ENCODE peak calls at places on chromosomes 16 and 17, in ten cellular contexts. P, Q, U, D, A, E, R, F, Y and M are unnamed samples.

GRCh38 chr17:32807577-32807976 is 69.3 kb downstream of the MYO1D start:
- DNase-seq in U (no peak), Q (no peak), R (no peak), A (no peak), E (no peak), P (peak), F (no peak), Y (no peak), D (no peak), M (no peak)

GRCh38 chr17:63082273-63082861 is 116.3 kb downstream of the TANC2 start:
- DNase-seq in P (peak), Q (no peak), A (no peak), R (peak), U (no peak), D (peak), Y (no peak), E (no peak), F (peak), M (no peak)

GRCh38 chr16:70740919-70741778 is 55.3 kb upstream of the MTSS2 start:
- DNase-seq in Q (no peak), U (no peak), A (no peak), D (peak), R (peak), F (peak), P (peak), E (peak), Y (no peak), M (no peak)

GRCh38 chr17:83126275-83126930 is 47.0 kb downstream of the METRNL start:
- DNase-seq in A (no peak), F (no peak), D (no peak), U (no peak), R (no peak), Q (no peak), Y (no peak), E (no peak), P (no peak), M (no peak)

GRCh38 chr17:40608061-40608581 is 39.5 kb downstream of the SMARCE1 start:
- DNase-seq in A (no peak), P (no peak), Q (no peak), E (no peak), U (no peak), D (no peak), Y (no peak), R (no peak), F (no peak), M (no peak)

GRCh38 chr17:35760587-35760986 is at the start of gene C17orf50:
- DNase-seq in Y (no peak), R (no peak), P (no peak), F (no peak), D (no peak), Q (no peak), A (no peak), E (no peak), U (no peak), M (no peak)

GRCh38 chr16:75789237-75789636 is 62.9 kb upstream of the CPHXL start:
- DNase-seq in Y (no peak), D (peak), U (no peak), A (peak), F (peak), P (peak), Q (peak), R (peak), E (peak), M (no peak)

GRCh38 chr17:34201225-34201624 is 53.9 kb upstream of the CCL2 start:
- DNase-seq in F (no peak), A (no peak), R (no peak), Q (no peak), U (no peak), D (no peak), E (no peak), Y (no peak), P (no peak), M (no peak)

GRCh38 chr16:78659668-78660217 is 560.3 kb downstream of the WWOX start:
- DNase-seq in D (no peak), U (no peak), P (no peak), Y (no peak), R (no peak), E (no peak), Q (no peak), F (no peak), A (no peak), M (no peak)

GRCh38 chr17:58121925-58122324 is 26.3 kb upstream of the OR4D1 start:
- DNase-seq in R (no peak), E (no peak), D (peak), A (no peak), P (no peak), Q (peak), F (peak), U (no peak), Y (no peak), M (no peak)

GRCh38 chr16:4633910-4634635 is 9.4 kb downstream of the MGRN1 start:
- DNase-seq in F (no peak), U (no peak), R (no peak), Q (no peak), D (no peak), P (no peak), E (no peak), Y (no peak), A (no peak), M (no peak)

GRCh38 chr17:80682372-80682771 is 137.7 kb downstream of the RPTOR start:
- DNase-seq in P (no peak), R (no peak), U (no peak), Y (no peak), E (no peak), Q (no peak), A (no peak), D (no peak), F (no peak), M (no peak)

GRCh38 chr17:61731330-61731729 is 132.0 kb downstream of the BRIP1 start:
- DNase-seq in D (no peak), Q (no peak), F (peak), R (no peak), U (no peak), E (no peak), A (no peak), P (peak), Y (no peak), M (no peak)

GRCh38 chr17:43917348-43918025 is 10.2 kb upstream of the MPP2 start:
- DNase-seq in E (no peak), Q (no peak), F (peak), U (no peak), A (peak), Y (no peak), D (peak), P (peak), R (no peak), M (no peak)

GRCh38 chr17:73562896-73563295 is 81.3 kb downstream of the SDK2 start:
- DNase-seq in F (no peak), A (no peak), D (no peak), E (no peak), U (no peak), Y (no peak), Q (no peak), R (no peak), P (no peak), M (no peak)

DNA sequence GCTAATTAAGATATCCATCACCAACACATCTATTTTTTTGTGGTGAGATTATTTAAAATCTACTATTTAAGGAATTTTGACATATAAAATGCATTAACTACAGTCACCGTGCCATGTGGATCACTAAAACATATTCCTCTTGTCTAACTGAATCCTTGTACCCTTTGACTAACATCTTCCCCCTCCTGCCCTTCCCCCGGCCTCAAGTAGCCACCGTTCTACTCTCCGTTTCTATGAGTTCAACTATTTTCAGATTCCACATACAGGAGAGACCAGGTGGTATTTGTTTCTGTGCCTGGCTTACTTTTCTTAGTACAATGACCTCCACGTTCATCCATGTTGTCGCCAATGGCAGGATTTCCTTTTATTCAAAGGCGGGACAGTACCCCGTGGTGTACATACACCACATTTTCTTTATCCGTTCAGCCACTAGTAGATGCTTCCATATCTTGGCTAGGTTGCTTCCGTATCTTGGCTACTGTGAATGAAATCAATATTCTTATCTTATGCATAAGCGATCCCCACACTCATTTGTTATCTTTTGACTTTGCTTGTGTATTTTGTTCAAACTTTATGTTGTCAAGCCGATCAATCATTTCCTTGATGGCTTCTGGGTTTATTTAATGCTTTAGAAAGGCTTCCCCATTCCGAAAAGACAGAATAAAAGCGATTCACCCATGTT is 134.7 kb downstream of the KCNJ12 start:
- DNase-seq in Y (no peak), R (no peak), E (no peak), U (no peak), D (no peak), Q (no peak), F (no peak), P (peak), A (no peak), M (no peak)
- H3K4me3 ChIP-seq in Y (peak), R (peak), E (peak), U (peak), D (peak), Q (no peak), F (peak), P (peak), A (peak), M (peak)

GRCh38 chr17:2170023-2170422 is 115.1 kb downstream of the HIC1 start:
- DNase-seq in R (no peak), A (no peak), P (no peak), Q (peak), Y (no peak), D (no peak), E (no peak), F (no peak), U (no peak), M (no peak)
- TF ChIP-seq CTCF in R (no peak), A (no peak), P (peak), Q (peak), Y (no peak), D (peak), E (no peak), F (peak), U (peak), M (no peak)

GRCh38 chr16:88449267-88449561 is 3.9 kb upstream of the ZFPM1 start:
- DNase-seq in D (no peak), Y (no peak), P (no peak), A (no peak), E (no peak), F (no peak), U (no peak), R (no peak), Q (no peak), M (no peak)

GRCh38 chr16:88453217-88453531 is at the start of gene ZFPM1:
- DNase-seq in F (no peak), R (no peak), Y (no peak), D (no peak), E (no peak), A (no peak), U (no peak), Q (no peak), P (no peak), M (no peak)

GRCh38 chr16:88452485-88453216 is 429 bp upstream of the ZFPM1 start:
- DNase-seq in P (peak), Q (peak), R (peak), E (peak), U (peak), A (peak), D (peak), F (peak), Y (peak), M (peak)

GRCh38 chr16:88453621-88454314 is 688 bp downstream of the ZFPM1 start:
- DNase-seq in Y (no peak), F (no peak), D (no peak), P (peak), U (no peak), E (no peak), A (no peak), Q (peak), R (no peak), M (no peak)

DNA sequence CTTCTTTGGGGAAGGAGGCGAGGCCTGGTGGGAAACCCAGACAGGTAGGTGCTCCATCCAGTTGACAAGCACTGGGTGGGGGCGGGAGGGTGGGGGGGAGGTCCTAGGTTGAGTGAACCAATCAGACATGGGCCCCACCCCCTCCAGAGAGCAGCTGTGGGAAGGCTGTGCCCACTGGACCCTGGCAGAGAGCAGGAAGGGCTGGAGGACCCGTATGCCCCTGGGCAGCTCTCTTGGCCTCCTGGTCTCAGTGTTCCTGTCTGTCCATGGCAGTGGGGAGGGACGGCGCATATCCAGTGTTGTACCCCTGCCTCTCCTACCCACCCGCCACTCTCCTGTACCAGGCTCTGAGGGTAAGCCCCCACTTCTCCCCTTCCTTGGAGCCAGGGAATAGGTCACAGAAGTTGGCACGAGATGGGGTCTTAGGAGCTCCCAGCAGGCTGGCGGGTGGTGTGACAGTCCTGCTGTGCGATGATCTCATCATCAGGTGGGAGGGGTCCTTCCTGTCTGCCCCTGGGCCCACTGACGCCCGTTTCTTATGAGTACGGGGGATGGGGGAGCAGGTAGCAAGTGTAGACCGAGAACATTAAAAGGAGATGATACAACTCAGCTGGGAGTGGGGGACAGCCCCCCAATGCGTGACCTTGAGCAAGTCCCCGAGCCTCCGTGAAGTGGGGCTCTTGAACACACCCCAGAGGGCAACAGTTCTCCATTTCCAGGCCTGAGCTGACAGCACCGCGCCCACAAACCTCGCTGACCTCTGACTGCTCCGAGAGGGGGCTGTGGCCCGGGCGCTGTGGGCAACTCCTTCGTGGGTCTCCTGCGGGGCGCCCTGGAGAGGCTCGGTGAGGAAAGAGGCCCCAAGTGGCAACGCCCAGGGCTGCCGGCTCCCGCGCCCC is 1.2 kb upstream of the ZFPM1 start:
- DNase-seq in Q (peak), Y (no peak), A (no peak), D (no peak), R (no peak), U (no peak), E (no peak), F (no peak), P (peak), M (no peak)
- H3K4me3 ChIP-seq in Q (peak), Y (peak), A (peak), D (no peak), R (peak), U (no peak), E (no peak), F (no peak), P (no peak), M (no peak)

DNA sequence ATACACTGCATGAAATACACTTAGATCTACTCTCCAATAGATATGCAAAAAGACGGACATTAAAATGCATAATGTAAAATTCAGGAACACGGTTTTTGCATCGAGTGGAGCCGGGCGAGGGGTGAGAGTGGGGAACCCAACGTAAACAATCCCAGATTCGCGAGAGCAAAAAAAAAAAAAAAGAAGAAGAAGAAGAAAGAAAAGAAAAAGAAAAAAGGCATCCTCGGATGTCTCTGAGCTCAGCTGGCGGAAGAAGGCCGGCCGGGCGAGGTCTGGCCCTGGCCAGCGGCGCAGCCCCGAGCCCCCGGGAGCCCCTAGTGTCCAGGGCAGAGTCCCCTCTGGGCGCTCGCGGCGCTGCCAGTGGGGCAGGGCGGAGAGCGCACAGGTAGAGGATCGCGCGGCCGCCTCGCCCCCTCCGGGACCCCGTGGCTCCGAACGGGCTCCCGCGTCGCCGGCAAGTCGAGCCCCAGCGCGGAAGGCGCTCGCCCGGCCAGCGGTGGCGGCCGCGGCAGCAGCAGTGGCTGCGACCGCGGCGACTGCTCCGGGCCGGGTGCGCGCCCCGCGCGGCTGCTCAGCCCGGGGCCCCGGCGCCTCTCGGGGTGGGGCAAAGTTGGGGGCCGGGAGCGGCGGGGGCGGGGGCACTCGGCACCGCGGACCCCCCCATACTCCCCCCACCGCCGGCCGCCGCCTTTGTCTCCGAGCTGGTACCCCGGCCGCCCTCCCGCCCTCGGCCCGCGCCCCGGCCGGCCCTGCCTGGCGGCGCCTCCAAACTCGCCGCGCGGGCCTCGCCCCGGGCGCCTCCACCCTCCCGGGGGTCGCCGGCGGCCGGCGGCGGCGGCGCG is 9.7 kb upstream of the ZFHX3 start:
- DNase-seq in D (peak), P (peak), Q (peak), Y (no peak), E (no peak), A (no peak), F (peak), R (no peak), U (no peak), M (no peak)
- TF ChIP-seq CTCF in D (no peak), P (peak), Q (peak), Y (no peak), E (peak), A (peak), F (no peak), R (no peak), U (peak), M (peak)

DNA sequence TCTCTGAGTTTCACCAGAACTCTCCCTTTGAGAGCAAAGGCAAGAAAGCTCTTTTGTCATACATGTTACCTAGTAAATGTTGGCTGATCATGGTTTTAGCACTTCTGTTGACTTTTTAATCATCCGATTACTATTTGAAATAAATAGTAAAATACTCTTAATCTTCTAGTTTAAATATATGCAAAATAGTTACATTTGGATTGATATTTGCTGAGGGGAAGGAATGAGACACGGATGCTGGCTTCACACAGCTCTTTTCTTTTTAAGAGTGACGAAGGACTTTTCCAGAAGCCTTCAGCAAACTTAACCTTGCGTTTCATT is 9.4 kb downstream of the NFATC3 start:
- DNase-seq in F (no peak), A (no peak), P (no peak), Y (no peak), U (no peak), D (no peak), E (no peak), Q (no peak), R (no peak), M (no peak)
- H3K4me3 ChIP-seq in F (no peak), A (no peak), P (no peak), Y (no peak), U (no peak), D (no peak), E (no peak), Q (no peak), R (no peak), M (no peak)

DNA sequence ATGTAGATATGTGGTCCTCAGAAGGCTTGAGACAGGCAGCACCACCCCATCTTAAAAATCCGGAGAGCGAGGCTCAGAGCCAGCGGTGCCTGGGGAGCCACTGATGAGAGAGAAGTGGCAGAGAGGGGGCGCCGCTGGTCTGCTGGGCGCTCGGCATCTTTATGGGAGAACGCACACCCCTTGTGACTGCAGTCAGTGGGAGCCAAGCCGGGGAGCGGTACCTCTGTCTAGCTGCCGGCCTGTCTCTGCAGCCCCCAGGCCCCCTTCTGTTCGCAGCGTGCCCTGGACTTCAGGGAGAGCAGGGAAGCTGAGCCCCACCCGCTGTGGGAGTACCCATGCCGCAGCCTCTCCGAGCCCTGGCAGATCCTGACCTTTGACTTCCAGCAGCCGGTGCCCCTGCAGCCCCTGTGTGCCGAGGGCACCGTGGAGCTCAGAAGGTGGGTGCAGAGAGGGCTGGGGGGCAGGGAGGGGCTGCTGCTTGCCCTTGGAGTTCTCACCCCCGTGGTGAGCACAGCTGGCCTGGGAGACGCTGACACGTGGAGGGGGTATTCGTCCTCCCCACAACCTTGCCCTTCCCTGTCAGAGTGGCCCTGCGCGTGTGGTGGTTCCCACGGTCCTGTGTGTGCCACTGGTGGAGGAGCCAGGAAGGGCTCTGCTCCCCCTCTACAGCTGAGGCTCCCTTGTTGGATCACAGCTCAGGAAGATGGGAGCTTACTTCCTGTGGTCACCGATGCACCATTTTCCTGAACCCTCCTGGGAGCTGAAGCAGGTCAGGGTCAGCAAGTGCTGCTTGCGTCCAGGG is 44.8 kb downstream of the PRMT7 start:
- DNase-seq in R (no peak), Y (no peak), A (no peak), Q (no peak), U (no peak), E (no peak), P (no peak), D (no peak), F (no peak), M (no peak)
- TF ChIP-seq CTCF in R (no peak), Y (no peak), A (no peak), Q (peak), U (no peak), E (no peak), P (no peak), D (no peak), F (no peak), M (no peak)

GRCh38 chr17:2957631-2958286 is 105.6 kb downstream of the OR1D5 start:
- DNase-seq in Y (no peak), E (no peak), D (peak), F (peak), A (no peak), Q (no peak), U (no peak), P (no peak), R (no peak), M (no peak)
- H3K4me3 ChIP-seq in Y (no peak), E (no peak), D (no peak), F (no peak), A (no peak), Q (no peak), U (no peak), P (no peak), R (no peak), M (no peak)